ENCODE peak calls at places on chromosomes 12 and 14, in seven cellular contexts. One of them, this sample, is unnamed. For H3K36me3, the result is how much of the 10 kb centered on the place peaks cover.

GRCh38 chr14:101729382-101729781 is 32.1 kb upstream of the PPP2R5C start:
- DNase-seq in neural progenitor cell: no peak
- DNase-seq in aorta: no peak
- DNase-seq in cardiac muscle cell: no peak
- DNase-seq in pancreas: no peak
- DNase-seq in HCT116: no peak
- DNase-seq in SJSA1: no peak
- DNase-seq in this sample: no peak

GRCh38 chr12:29157486-29157946 is 8.4 kb downstream of the FAR2 start:
- DNase-seq in neural progenitor cell: no peak
- DNase-seq in aorta: no peak
- DNase-seq in cardiac muscle cell: no peak
- DNase-seq in pancreas: no peak
- DNase-seq in HCT116: no peak
- DNase-seq in SJSA1: no peak
- DNase-seq in this sample: no peak

GRCh38 chr12:100221523-100221922 is 20.9 kb downstream of the ACTR6 start:
- DNase-seq in neural progenitor cell: no peak
- DNase-seq in aorta: no peak
- DNase-seq in cardiac muscle cell: no peak
- DNase-seq in pancreas: no peak
- DNase-seq in HCT116: no peak
- DNase-seq in SJSA1: no peak
- DNase-seq in this sample: no peak

GRCh38 chr12:76936562-76937185 is 57.9 kb upstream of the CSRP2 start:
- DNase-seq in neural progenitor cell: no peak
- DNase-seq in aorta: no peak
- DNase-seq in cardiac muscle cell: no peak
- DNase-seq in pancreas: no peak
- DNase-seq in HCT116: no peak
- DNase-seq in SJSA1: no peak
- DNase-seq in this sample: no peak

GRCh38 chr12:127770123-127770522 is 496.8 kb upstream of the TMEM132C start:
- DNase-seq in neural progenitor cell: no peak
- DNase-seq in aorta: no peak
- DNase-seq in cardiac muscle cell: no peak
- DNase-seq in pancreas: no peak
- DNase-seq in HCT116: no peak
- DNase-seq in SJSA1: no peak
- DNase-seq in this sample: no peak

GRCh38 chr12:92144631-92145480 is 790 bp downstream of the BTG1 start:
- DNase-seq in neural progenitor cell: peak
- DNase-seq in aorta: peak
- DNase-seq in cardiac muscle cell: peak
- DNase-seq in pancreas: peak
- DNase-seq in HCT116: no peak
- DNase-seq in SJSA1: peak
- DNase-seq in this sample: peak

GRCh38 chr12:13197526-13198141 is 1.1 kb downstream of the EMP1 start:
- DNase-seq in neural progenitor cell: no peak
- DNase-seq in aorta: peak
- DNase-seq in cardiac muscle cell: no peak
- DNase-seq in pancreas: no peak
- DNase-seq in HCT116: no peak
- DNase-seq in SJSA1: no peak
- DNase-seq in this sample: peak

GRCh38 chr12:50003595-50003994 is 21.7 kb downstream of the RACGAP1 start:
- DNase-seq in neural progenitor cell: no peak
- DNase-seq in aorta: no peak
- DNase-seq in cardiac muscle cell: no peak
- DNase-seq in pancreas: no peak
- DNase-seq in HCT116: no peak
- DNase-seq in SJSA1: no peak
- DNase-seq in this sample: no peak

GRCh38 chr12:98869886-98870285 is 224.8 kb downstream of the APAF1 start:
- DNase-seq in neural progenitor cell: no peak
- DNase-seq in aorta: no peak
- DNase-seq in cardiac muscle cell: no peak
- DNase-seq in pancreas: no peak
- DNase-seq in HCT116: no peak
- DNase-seq in SJSA1: no peak
- DNase-seq in this sample: no peak

GRCh38 chr12:63325757-63326156 is 174.8 kb upstream of the AVPR1A start:
- DNase-seq in neural progenitor cell: no peak
- DNase-seq in aorta: no peak
- DNase-seq in cardiac muscle cell: no peak
- DNase-seq in pancreas: no peak
- DNase-seq in HCT116: no peak
- DNase-seq in SJSA1: no peak
- DNase-seq in this sample: no peak

GRCh38 chr14:54446201-54446693 is 5.1 kb upstream of the CNIH1 start:
- DNase-seq in neural progenitor cell: no peak
- DNase-seq in aorta: no peak
- DNase-seq in cardiac muscle cell: no peak
- DNase-seq in pancreas: no peak
- DNase-seq in HCT116: no peak
- DNase-seq in SJSA1: no peak
- DNase-seq in this sample: no peak

GRCh38 chr12:12350868-12351463 is 924 bp upstream of the MANSC1 start:
- DNase-seq in neural progenitor cell: peak
- DNase-seq in aorta: no peak
- DNase-seq in cardiac muscle cell: no peak
- DNase-seq in pancreas: no peak
- DNase-seq in HCT116: no peak
- DNase-seq in SJSA1: no peak
- DNase-seq in this sample: no peak

GRCh38 chr14:64581363-64581762 is 31.6 kb downstream of the PPP1R36 start:
- DNase-seq in neural progenitor cell: no peak
- DNase-seq in aorta: no peak
- DNase-seq in cardiac muscle cell: no peak
- DNase-seq in pancreas: no peak
- DNase-seq in HCT116: no peak
- DNase-seq in SJSA1: no peak
- DNase-seq in this sample: no peak

GRCh38 chr12:76153616-76154015 is 69.1 kb upstream of the NAP1L1 start:
- DNase-seq in neural progenitor cell: no peak
- DNase-seq in aorta: no peak
- DNase-seq in cardiac muscle cell: no peak
- DNase-seq in pancreas: no peak
- DNase-seq in HCT116: no peak
- DNase-seq in SJSA1: no peak
- DNase-seq in this sample: no peak

GRCh38 chr12:10849425-10849878 is at the start of gene PRR4:
- DNase-seq in neural progenitor cell: no peak
- DNase-seq in aorta: no peak
- DNase-seq in cardiac muscle cell: no peak
- DNase-seq in pancreas: no peak
- DNase-seq in HCT116: no peak
- DNase-seq in SJSA1: no peak
- DNase-seq in this sample: no peak

GRCh38 chr14:97873291-97873690 is 1076.1 kb downstream of the VRK1 start:
- DNase-seq in neural progenitor cell: no peak
- DNase-seq in aorta: no peak
- DNase-seq in cardiac muscle cell: no peak
- DNase-seq in pancreas: no peak
- DNase-seq in HCT116: no peak
- DNase-seq in SJSA1: no peak
- DNase-seq in this sample: no peak

GRCh38 chr14:93150227-93151206 is 34.2 kb downstream of the MOAP1 start:
- DNase-seq in neural progenitor cell: peak
- DNase-seq in aorta: no peak
- DNase-seq in cardiac muscle cell: no peak
- DNase-seq in pancreas: peak
- DNase-seq in HCT116: no peak
- DNase-seq in SJSA1: no peak
- DNase-seq in this sample: no peak

GRCh38 chr14:66249544-66249943 is 236.6 kb upstream of the CCDC196 start:
- DNase-seq in neural progenitor cell: no peak
- DNase-seq in aorta: no peak
- DNase-seq in cardiac muscle cell: no peak
- DNase-seq in pancreas: no peak
- DNase-seq in HCT116: no peak
- DNase-seq in SJSA1: no peak
- DNase-seq in this sample: no peak

DNA sequence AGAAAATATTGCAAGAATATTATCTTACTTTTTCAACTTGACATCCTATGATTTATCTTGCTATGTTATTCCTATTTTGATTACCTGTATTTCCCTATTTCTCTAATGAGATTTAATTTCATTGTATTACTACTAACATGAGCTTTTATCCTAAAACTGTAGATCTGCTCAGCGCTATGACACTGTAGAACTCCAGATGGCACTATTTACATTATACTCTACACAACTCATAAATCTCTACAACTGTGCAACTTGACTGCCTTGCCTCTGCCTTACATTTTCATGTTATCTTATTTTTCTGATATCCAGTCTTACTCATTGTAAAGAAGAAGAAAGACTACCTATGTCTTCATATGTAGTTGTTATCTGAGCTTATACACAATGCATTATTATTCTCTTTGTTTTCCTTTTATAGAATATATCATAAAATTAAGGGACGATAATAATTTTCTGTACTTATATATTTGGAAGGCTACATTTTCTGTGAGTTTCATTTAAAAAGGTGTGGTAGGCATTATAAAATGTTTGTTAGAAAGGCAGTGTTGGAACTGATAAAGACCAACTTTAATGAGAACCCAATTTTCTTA is 24.1 kb downstream of the NUP37 start:
- DNase-seq in neural progenitor cell: peak
- DNase-seq in aorta: no peak
- DNase-seq in cardiac muscle cell: peak
- DNase-seq in pancreas: no peak
- DNase-seq in HCT116: no peak
- DNase-seq in SJSA1: no peak
- DNase-seq in this sample: no peak
- H3K36me3 ChIP-seq in neural progenitor cell: under half
- H3K36me3 ChIP-seq in aorta: under half
- H3K36me3 ChIP-seq in cardiac muscle cell: under half
- H3K36me3 ChIP-seq in pancreas: under half
- H3K36me3 ChIP-seq in HCT116: under half
- H3K36me3 ChIP-seq in SJSA1: under half
- H3K36me3 ChIP-seq in this sample: under half

GRCh38 chr12:121423253-121423652 is 23.3 kb downstream of the RNF34 start:
- DNase-seq in neural progenitor cell: no peak
- DNase-seq in aorta: no peak
- DNase-seq in cardiac muscle cell: no peak
- DNase-seq in pancreas: no peak
- DNase-seq in HCT116: no peak
- DNase-seq in SJSA1: no peak
- DNase-seq in this sample: no peak
- H3K36me3 ChIP-seq in neural progenitor cell: under half
- H3K36me3 ChIP-seq in aorta: under half
- H3K36me3 ChIP-seq in cardiac muscle cell: under half
- H3K36me3 ChIP-seq in pancreas: under half
- H3K36me3 ChIP-seq in HCT116: half or more
- H3K36me3 ChIP-seq in SJSA1: half or more
- H3K36me3 ChIP-seq in this sample: half or more

DNA sequence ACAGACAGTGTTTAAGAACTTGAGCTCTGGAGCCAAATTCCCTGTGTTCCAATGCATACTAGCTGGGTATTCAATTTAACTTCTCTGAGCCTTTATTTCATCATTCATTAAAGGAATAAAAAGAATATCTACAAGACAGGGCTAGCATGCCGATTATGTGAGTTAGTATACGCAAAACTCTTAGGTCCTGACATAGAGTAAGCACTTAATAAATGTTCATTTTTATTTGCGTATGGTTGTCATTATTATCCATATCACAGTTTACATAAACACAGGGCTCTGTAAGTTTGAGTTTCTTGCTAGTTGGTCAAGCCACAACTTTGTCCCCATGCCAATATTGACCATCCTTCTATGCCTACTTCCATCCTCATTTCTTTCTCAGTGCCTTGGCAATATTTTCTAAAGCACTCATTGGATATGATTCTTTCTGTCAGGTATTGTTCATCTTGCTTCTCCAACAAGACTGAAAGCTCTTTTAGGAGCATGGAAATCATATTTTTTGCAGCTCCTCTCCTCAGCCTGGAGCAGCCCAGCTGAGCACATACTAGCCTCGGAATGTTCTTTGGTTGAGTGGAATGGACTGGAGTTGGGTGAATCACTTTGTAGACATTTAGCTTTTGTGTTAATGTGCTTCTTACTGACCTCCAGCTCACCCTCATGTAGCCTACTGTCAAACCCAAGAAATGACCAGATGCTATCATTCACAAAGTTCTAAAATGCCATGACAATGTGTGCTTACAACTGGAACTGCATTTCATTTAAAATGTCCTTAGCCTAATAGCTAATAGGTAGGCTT is 161.3 kb downstream of the NUAK1 start:
- DNase-seq in neural progenitor cell: no peak
- DNase-seq in aorta: no peak
- DNase-seq in cardiac muscle cell: no peak
- DNase-seq in pancreas: no peak
- DNase-seq in HCT116: no peak
- DNase-seq in SJSA1: no peak
- DNase-seq in this sample: no peak
- H3K36me3 ChIP-seq in neural progenitor cell: under half
- H3K36me3 ChIP-seq in aorta: under half
- H3K36me3 ChIP-seq in cardiac muscle cell: under half
- H3K36me3 ChIP-seq in pancreas: under half
- H3K36me3 ChIP-seq in HCT116: under half
- H3K36me3 ChIP-seq in SJSA1: under half
- H3K36me3 ChIP-seq in this sample: under half

GRCh38 chr12:95261109-95261508 is 43.5 kb downstream of the VEZT start:
- DNase-seq in neural progenitor cell: no peak
- DNase-seq in aorta: no peak
- DNase-seq in cardiac muscle cell: no peak
- DNase-seq in pancreas: no peak
- DNase-seq in HCT116: no peak
- DNase-seq in SJSA1: no peak
- DNase-seq in this sample: no peak
- H3K36me3 ChIP-seq in neural progenitor cell: under half
- H3K36me3 ChIP-seq in aorta: under half
- H3K36me3 ChIP-seq in cardiac muscle cell: under half
- H3K36me3 ChIP-seq in pancreas: under half
- H3K36me3 ChIP-seq in HCT116: under half
- H3K36me3 ChIP-seq in SJSA1: under half
- H3K36me3 ChIP-seq in this sample: under half

GRCh38 chr12:108518716-108519496 is 3.8 kb downstream of the FICD start:
- DNase-seq in neural progenitor cell: no peak
- DNase-seq in aorta: no peak
- DNase-seq in cardiac muscle cell: no peak
- DNase-seq in pancreas: no peak
- DNase-seq in HCT116: no peak
- DNase-seq in SJSA1: no peak
- DNase-seq in this sample: no peak

GRCh38 chr12:108516511-108517275 is 1.6 kb downstream of the FICD start:
- DNase-seq in neural progenitor cell: no peak
- DNase-seq in aorta: no peak
- DNase-seq in cardiac muscle cell: no peak
- DNase-seq in pancreas: no peak
- DNase-seq in HCT116: no peak
- DNase-seq in SJSA1: no peak
- DNase-seq in this sample: no peak

GRCh38 chr12:108517288-108518100 is 2.4 kb downstream of the FICD start:
- DNase-seq in neural progenitor cell: no peak
- DNase-seq in aorta: no peak
- DNase-seq in cardiac muscle cell: no peak
- DNase-seq in pancreas: no peak
- DNase-seq in HCT116: no peak
- DNase-seq in SJSA1: no peak
- DNase-seq in this sample: no peak

GRCh38 chr12:108518101-108518715 is 3.1 kb downstream of the FICD start:
- DNase-seq in neural progenitor cell: no peak
- DNase-seq in aorta: no peak
- DNase-seq in cardiac muscle cell: no peak
- DNase-seq in pancreas: no peak
- DNase-seq in HCT116: no peak
- DNase-seq in SJSA1: no peak
- DNase-seq in this sample: no peak

GRCh38 chr12:108519558-108519957 is 4.5 kb downstream of the FICD start:
- DNase-seq in neural progenitor cell: peak
- DNase-seq in aorta: no peak
- DNase-seq in cardiac muscle cell: no peak
- DNase-seq in pancreas: no peak
- DNase-seq in HCT116: no peak
- DNase-seq in SJSA1: no peak
- DNase-seq in this sample: no peak
- H3K36me3 ChIP-seq in neural progenitor cell: under half
- H3K36me3 ChIP-seq in aorta: under half
- H3K36me3 ChIP-seq in cardiac muscle cell: half or more
- H3K36me3 ChIP-seq in pancreas: under half
- H3K36me3 ChIP-seq in HCT116: under half
- H3K36me3 ChIP-seq in SJSA1: half or more
- H3K36me3 ChIP-seq in this sample: half or more

This sample was measured in left ventricle myocardium inferior.